ENCODE peak calls at places on chromosomes 3 and 15, in four cellular contexts. Y is Peyer's patch, N is lower leg skin, E is astrocyte of the spinal cord. C is an unnamed sample.

GRCh38 chr3:10783360-10784346 is 32.4 kb upstream of the SLC6A11 start:
- DNase-seq in Y (no peak), N (peak; percentile 12), E (peak; percentile 13), C (no peak)

GRCh38 chr15:28937271-28937670 is 51.5 kb downstream of the APBA2 start:
- DNase-seq in Y (no peak), N (no peak), E (no peak), C (no peak)

GRCh38 chr3:190811775-190812480 is 50.6 kb downstream of the GMNC start:
- DNase-seq in Y (no peak), N (no peak), E (peak; percentile 65), C (no peak)

GRCh38 chr15:69602921-69603320 is 150.3 kb downstream of the RPLP1 start:
- DNase-seq in Y (no peak), N (no peak), E (no peak), C (no peak)

GRCh38 chr3:165210132-165210531 is 13.9 kb upstream of the SLITRK3 start:
- DNase-seq in Y (no peak), N (no peak), E (no peak), C (no peak)

GRCh38 chr3:10196389-10197052 is 31.8 kb downstream of the IRAK2 start:
- DNase-seq in Y (no peak), N (no peak), E (peak; percentile 82), C (peak; percentile 68)

GRCh38 chr3:121998030-121998580 is 23.9 kb downstream of the ILDR1 start:
- DNase-seq in Y (no peak), N (no peak), E (peak; percentile 39), C (peak; percentile 75)

GRCh38 chr15:78427985-78428384 is 10.0 kb upstream of the IREB2 start:
- DNase-seq in Y (no peak), N (no peak), E (no peak), C (no peak)

GRCh38 chr3:30704931-30705890 is 98.8 kb downstream of the TGFBR2 start:
- DNase-seq in Y (no peak), N (no peak), E (no peak), C (no peak)

GRCh38 chr3:80606073-80606472 is 838.3 kb upstream of the ROBO1 start:
- DNase-seq in Y (no peak), N (no peak), E (no peak), C (no peak)

GRCh38 chr3:84223512-84223911 is 735.3 kb upstream of the CADM2 start:
- DNase-seq in Y (no peak), N (no peak), E (no peak), C (no peak)

GRCh38 chr15:85849946-85850345 is 55.2 kb upstream of the KLHL25 start:
- DNase-seq in Y (no peak), N (no peak), E (no peak), C (no peak)

GRCh38 chr15:78082106-78082742 is 4.7 kb upstream of the TBC1D2B start:
- DNase-seq in Y (peak; percentile 46), N (no peak), E (no peak), C (peak; percentile 80)

GRCh38 chr3:16484216-16484615 is 29.3 kb downstream of the RFTN1 start:
- DNase-seq in Y (no peak), N (no peak), E (peak; percentile 96), C (no peak)

GRCh38 chr3:56835626-56836025 is 33.9 kb upstream of the ARHGEF3 start:
- DNase-seq in Y (no peak), N (no peak), E (no peak), C (no peak)

GRCh38 chr15:74614744-74615312 is 808 bp upstream of the CLK3 start:
- DNase-seq in Y (peak; percentile 84), N (peak; percentile 69), E (peak; percentile 74), C (peak; percentile 72)

GRCh38 chr15:30038667-30039523 is 43.9 kb upstream of the GOLGA8J start:
- DNase-seq in Y (peak; percentile 88), N (no peak), E (no peak), C (no peak)

GRCh38 chr3:122784436-122784835 is 9.2 kb downstream of the HSPBAP1 start:
- DNase-seq in Y (no peak), N (no peak), E (no peak), C (no peak)

GRCh38 chr15:70793694-70794093 is 30.3 kb upstream of the UACA start:
- DNase-seq in Y (no peak), N (no peak), E (no peak), C (no peak)

GRCh38 chr3:133079621-133080020 is 41.4 kb downstream of the TMEM108 start:
- DNase-seq in Y (no peak), N (no peak), E (no peak), C (no peak)

GRCh38 chr3:133992385-133992784 is 37.3 kb downstream of the SLCO2A1 start:
- DNase-seq in Y (no peak), N (no peak), E (no peak), C (no peak)

GRCh38 chr3:108088697-108089096 is 2.1 kb downstream of the CD47 start:
- DNase-seq in Y (no peak), N (no peak), E (peak; percentile 22), C (no peak)

GRCh38 chr3:113212155-113212844 is 943 bp downstream of the BOC start:
- DNase-seq in Y (no peak), N (no peak), E (peak; percentile 37), C (no peak)

GRCh38 chr3:146100180-146100579 is 60.8 kb downstream of the PLOD2 start:
- DNase-seq in Y (no peak), N (no peak), E (no peak), C (no peak)

GRCh38 chr3:37544869-37545352 is 316.8 kb upstream of the CTDSPL start:
- DNase-seq in Y (no peak), N (no peak), E (no peak), C (no peak)

GRCh38 chr15:63107895-63108546 is 13.6 kb upstream of the LACTB start:
- DNase-seq in Y (no peak), N (no peak), E (peak; percentile 100), C (no peak)

GRCh38 chr3:47961815-47962606 is 54.2 kb downstream of the MAP4 start:
- DNase-seq in Y (no peak), N (no peak), E (peak; percentile 49), C (no peak)

GRCh38 chr15:85667491-85668424 is 127.0 kb downstream of the KLHL25 start:
- DNase-seq in Y (no peak), N (no peak), E (peak; percentile 99), C (peak; percentile 81)

GRCh38 chr3:74539879-74540278 is 74.6 kb downstream of the CNTN3 start:
- DNase-seq in Y (no peak), N (no peak), E (peak; percentile 5), C (no peak)

GRCh38 chr3:193946945-193947344 is 189.0 kb upstream of the HES1 start:
- DNase-seq in Y (no peak), N (no peak), E (no peak), C (no peak)

DNA sequence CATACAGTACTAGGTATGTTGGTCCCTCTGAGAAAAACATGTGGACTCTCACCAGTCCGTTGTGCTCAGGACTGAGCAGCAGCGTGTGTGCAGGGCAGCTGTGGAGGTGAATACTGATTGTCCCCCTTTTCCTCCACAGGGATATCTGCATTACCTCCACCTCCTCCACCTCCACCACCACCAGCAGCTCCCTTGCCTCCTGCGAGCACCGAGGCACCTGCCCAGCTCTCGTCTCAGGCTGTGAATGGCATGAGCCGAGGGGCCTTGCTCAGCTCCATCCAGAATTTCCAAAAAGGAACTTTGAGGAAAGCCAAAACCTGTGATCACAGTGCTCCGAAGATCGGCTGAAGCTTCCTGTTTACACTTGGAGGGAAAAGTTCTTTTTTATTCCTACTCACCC is 9.0 kb downstream of the PDHB start:
- DNase-seq in Y (no peak), N (no peak), E (no peak), C (no peak)
- TF ChIP-seq CTCF in Y (no peak), N (no peak), E (no peak), C (no peak)

GRCh38 chr3:12916159-12916558 is 74.8 kb upstream of the RPL32 start:
- DNase-seq in Y (no peak), N (no peak), E (no peak), C (no peak)

GRCh38 chr3:12918231-12918630 is 76.9 kb upstream of the RPL32 start:
- DNase-seq in Y (no peak), N (no peak), E (no peak), C (no peak)

GRCh38 chr3:12910356-12911099 is 69.2 kb upstream of the RPL32 start:
- DNase-seq in Y (no peak), N (no peak), E (no peak), C (no peak)

GRCh38 chr3:12911881-12912415 is 70.6 kb upstream of the RPL32 start:
- DNase-seq in Y (no peak), N (no peak), E (no peak), C (no peak)

DNA sequence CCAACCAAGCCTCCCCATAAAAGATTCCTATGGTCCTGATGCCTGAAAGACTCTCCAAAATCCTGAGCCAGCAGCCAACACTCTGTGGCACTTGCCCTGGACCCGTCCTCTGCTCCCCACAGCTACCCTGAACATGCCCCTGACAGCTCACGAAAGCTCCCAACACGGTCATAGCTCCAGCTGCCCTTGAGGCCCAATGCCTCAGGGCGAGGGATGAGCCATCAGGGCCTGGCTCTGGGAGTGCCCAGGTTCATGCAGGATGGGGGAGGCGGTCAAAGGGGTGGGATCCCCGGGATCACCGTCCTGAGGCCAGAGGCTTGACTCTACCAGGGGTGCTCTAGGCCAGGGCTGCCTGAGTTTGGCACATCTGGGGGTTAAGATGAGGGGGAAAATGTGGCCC is 72.7 kb upstream of the RPL32 start:
- DNase-seq in Y (no peak), N (no peak), E (no peak), C (no peak)
- TF ChIP-seq CTCF in Y (no peak), N (no peak), E (no peak), C (no peak)

DNA sequence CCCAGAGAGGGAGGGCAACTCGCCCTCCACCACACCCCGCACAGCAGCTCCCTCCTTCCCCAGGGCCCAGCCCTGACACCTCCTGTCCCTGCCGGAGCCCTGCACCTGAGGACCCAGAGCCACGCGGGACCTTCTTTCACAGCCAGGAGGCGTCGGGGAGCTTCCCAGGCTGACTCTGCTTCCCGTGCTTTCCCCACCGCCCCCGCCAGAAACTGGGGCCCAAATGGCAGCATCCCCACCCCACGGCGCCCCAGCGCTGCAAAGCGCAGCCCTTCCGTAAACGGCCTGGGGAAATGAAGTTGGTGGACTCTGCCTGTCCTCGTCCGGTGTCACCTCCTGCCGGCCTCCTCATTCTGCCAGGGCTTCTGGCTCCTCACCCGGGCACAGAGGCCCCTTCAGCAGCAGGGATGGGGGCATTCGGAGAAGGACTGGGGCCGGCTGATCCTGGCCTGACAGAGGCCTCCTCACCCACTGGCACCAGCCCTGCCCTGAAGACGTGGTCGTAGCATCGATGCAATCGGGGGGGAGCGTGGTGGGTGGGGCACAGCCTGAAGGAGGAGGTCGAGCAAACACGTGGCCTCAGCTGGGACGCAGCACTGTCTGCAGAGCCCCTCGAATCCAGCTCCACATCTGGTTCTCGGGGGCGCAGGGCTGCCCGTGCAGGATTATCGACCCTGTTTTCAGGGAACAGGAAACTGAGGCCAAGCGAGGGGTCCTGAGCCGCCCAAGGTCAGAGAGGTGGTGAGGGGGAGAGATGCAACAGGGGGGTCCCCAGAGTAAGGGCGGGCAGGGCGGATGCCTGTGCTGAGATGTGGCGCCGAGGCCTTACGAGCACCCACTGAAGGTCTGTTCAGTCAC is 235.4 kb downstream of the XXYLT1 start:
- DNase-seq in Y (no peak), N (no peak), E (no peak), C (no peak)
- TF ChIP-seq CTCF in Y (peak; percentile 6), N (no peak), E (peak; percentile 30), C (no peak)

DNA sequence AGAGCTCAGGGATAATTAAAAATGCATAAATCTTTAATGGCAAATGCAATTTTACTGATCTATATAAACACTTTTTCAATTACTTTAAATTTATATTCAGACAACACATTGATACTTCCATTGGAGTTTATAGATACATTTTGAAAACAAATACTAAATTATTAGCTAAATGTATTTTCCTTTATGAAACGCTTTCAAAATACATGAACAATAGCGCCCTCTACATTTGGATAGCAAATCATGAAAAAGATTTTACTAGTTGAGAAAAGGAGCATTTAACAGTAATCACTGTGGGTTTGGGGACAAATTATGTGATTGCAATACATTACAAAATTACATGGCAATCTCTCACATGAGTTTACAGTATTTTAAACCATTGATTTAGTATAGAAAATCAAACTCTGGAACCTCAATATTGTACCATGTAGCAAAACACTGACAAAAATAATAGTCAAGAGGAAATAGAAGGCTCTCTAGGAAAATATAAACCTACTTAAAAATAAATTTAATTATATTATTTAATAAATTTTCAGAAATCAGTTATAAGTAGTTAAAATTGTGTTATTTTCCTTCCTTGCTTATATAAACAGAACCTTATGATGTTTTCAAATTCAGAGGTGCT is 207.9 kb downstream of the ZIC1 start:
- DNase-seq in Y (no peak), N (no peak), E (peak; percentile 65), C (no peak)
- TF ChIP-seq CTCF in Y (peak; percentile 13), N (no peak), E (peak; percentile 43), C (peak; percentile 32)

C was measured in CD14-positive monocyte.